ENCODE peak calls at places on chromosomes 12 and 14, in seven cellular contexts. C is kidney tubule cell; V is stimulated activated CD4-positive, alpha-beta T cell treated with anti-CD3 and anti-CD28 coated beads, Interleukin-12 subunit alpha, Interleukin-12 subunit beta, amount 100 ng/mL, for 48 hours; H is glutamatergic neuron; F is progenitor cell of endocrine pancreas; G is Right ventricle myocardium superior; D is A549. Y is an unnamed sample.

GRCh38 chr12:132225214-132225613 is 81.0 kb downstream of the NOC4L start:
- DNase-seq in H (no peak), V (no peak), C (no peak), G (no peak), D (no peak), F (no peak), Y (no peak)

GRCh38 chr12:85569261-85569660 is 266.9 kb downstream of the RASSF9 start:
- DNase-seq in H (no peak), D (no peak), G (no peak), F (no peak), V (no peak), C (no peak), Y (no peak)

GRCh38 chr12:66045506-66045905 is 85.0 kb downstream of the LLPH start:
- DNase-seq in H (no peak), C (no peak), F (no peak), G (no peak), D (no peak), V (no peak), Y (no peak)

GRCh38 chr14:101055776-101056374 is 152.4 kb upstream of the RTL1 start:
- DNase-seq in D (no peak), H (no peak), V (no peak), G (peak), C (no peak), F (no peak), Y (no peak)

GRCh38 chr12:4133636-4134433 is 139.7 kb upstream of the CCND2 start:
- DNase-seq in H (peak), G (no peak), V (no peak), F (no peak), C (no peak), D (no peak), Y (no peak)

GRCh38 chr12:82708507-82708906 is 21.8 kb downstream of the TMTC2 start:
- DNase-seq in D (no peak), V (no peak), F (no peak), G (peak), C (no peak), H (peak), Y (peak)

GRCh38 chr14:54762296-54762695 is 140.3 kb downstream of the GCH1 start:
- DNase-seq in F (no peak), G (no peak), D (no peak), V (no peak), C (no peak), H (no peak), Y (no peak)

GRCh38 chr12:115030017-115030416 is 346.0 kb upstream of the TBX3 start:
- DNase-seq in V (no peak), D (no peak), C (no peak), G (no peak), H (no peak), F (no peak), Y (no peak)

GRCh38 chr12:121894633-121895032 is 6.0 kb downstream of the PSMD9 start:
- DNase-seq in H (peak), C (peak), F (no peak), G (no peak), V (no peak), D (peak), Y (no peak)

GRCh38 chr14:91253795-91254323 is 9.4 kb upstream of the GPR68 start:
- DNase-seq in D (no peak), C (no peak), F (no peak), V (no peak), G (no peak), H (peak), Y (no peak)

GRCh38 chr14:92943855-92944570 is 21.1 kb downstream of the CHGA start:
- DNase-seq in C (no peak), V (no peak), G (no peak), H (no peak), F (no peak), D (no peak), Y (no peak)

GRCh38 chr12:87150969-87151662 is 878.1 kb downstream of the C12orf50 start:
- DNase-seq in G (no peak), F (no peak), C (peak), D (no peak), V (no peak), H (no peak), Y (no peak)

GRCh38 chr14:29273513-29273912 is 506.9 kb downstream of the FOXG1 start:
- DNase-seq in H (no peak), D (no peak), C (no peak), V (no peak), G (no peak), F (no peak), Y (no peak)

GRCh38 chr12:104305349-104305748 is 1.8 kb downstream of the EID3 start:
- DNase-seq in F (no peak), D (no peak), V (no peak), C (no peak), G (no peak), H (no peak), Y (no peak)

GRCh38 chr12:129127771-129128170 is 274.5 kb downstream of the GLT1D1 start:
- DNase-seq in G (no peak), H (no peak), C (no peak), D (no peak), F (no peak), V (no peak), Y (no peak)

GRCh38 chr12:106138646-106139421 is at the start of gene NUAK1:
- DNase-seq in G (peak), F (peak), H (peak), D (peak), V (no peak), C (peak), Y (peak)